ENCODE peak calls at places on chromosomes 6 and 20, in five cellular contexts. One of them, this sample, is unnamed.

GRCh38 chr6:149925253-149925973 is 2.5 kb upstream of the RAET1G start:
- DNase-seq in H1: no peak
- DNase-seq in H9: no peak
- DNase-seq in IMR-90: no peak
- DNase-seq in neuronal stem cell: no peak
- DNase-seq in this sample: no peak

GRCh38 chr6:163438940-163439335 is 24.4 kb downstream of the QKI start:
- DNase-seq in neuronal stem cell: no peak
- DNase-seq in H1: no peak
- DNase-seq in H9: no peak
- DNase-seq in IMR-90: no peak
- DNase-seq in this sample: no peak

GRCh38 chr6:168155193-168155592 is 76.2 kb upstream of the FRMD1 start:
- DNase-seq in H1: no peak
- DNase-seq in H9: no peak
- DNase-seq in IMR-90: peak; percentile 67
- DNase-seq in neuronal stem cell: no peak
- DNase-seq in this sample: no peak

GRCh38 chr6:104656235-104656634 is 203.5 kb downstream of the HACE1 start:
- DNase-seq in neuronal stem cell: no peak
- DNase-seq in H9: no peak
- DNase-seq in IMR-90: no peak
- DNase-seq in H1: no peak
- DNase-seq in this sample: no peak

GRCh38 chr6:107800564-107801164 is 23.4 kb downstream of the SCML4 start:
- DNase-seq in H1: no peak
- DNase-seq in H9: no peak
- DNase-seq in neuronal stem cell: no peak
- DNase-seq in IMR-90: no peak
- DNase-seq in this sample: peak; percentile 44

GRCh38 chr6:153172815-153173214 is 41.7 kb upstream of the RGS17 start:
- DNase-seq in neuronal stem cell: no peak
- DNase-seq in IMR-90: no peak
- DNase-seq in H9: no peak
- DNase-seq in H1: no peak
- DNase-seq in this sample: no peak

GRCh38 chr6:31763617-31763940 is 1.1 kb downstream of the SAPCD1 start:
- DNase-seq in H9: peak; percentile 55
- DNase-seq in H1: no peak
- DNase-seq in IMR-90: peak; percentile 21
- DNase-seq in neuronal stem cell: peak; percentile 71
- DNase-seq in this sample: peak; percentile 95

GRCh38 chr6:14270925-14271791 is 153.6 kb downstream of the CD83 start:
- DNase-seq in IMR-90: peak; percentile 74
- DNase-seq in H1: no peak
- DNase-seq in neuronal stem cell: no peak
- DNase-seq in H9: no peak
- DNase-seq in this sample: no peak

GRCh38 chr6:113994934-113995342 is 24.0 kb upstream of the HDAC2 start:
- DNase-seq in IMR-90: peak; percentile 93
- DNase-seq in H1: no peak
- DNase-seq in H9: peak; percentile 68
- DNase-seq in neuronal stem cell: peak; percentile 48
- DNase-seq in this sample: peak; percentile 96

GRCh38 chr6:159229526-159229925 is 60.3 kb downstream of the FNDC1 start:
- DNase-seq in H9: no peak
- DNase-seq in H1: no peak
- DNase-seq in IMR-90: no peak
- DNase-seq in neuronal stem cell: no peak
- DNase-seq in this sample: no peak

GRCh38 chr6:13767121-13767794 is 47.1 kb downstream of the MCUR1 start:
- DNase-seq in IMR-90: peak; percentile 44
- DNase-seq in H1: no peak
- DNase-seq in H9: peak; percentile 50
- DNase-seq in neuronal stem cell: no peak
- DNase-seq in this sample: peak; percentile 35

GRCh38 chr6:78492351-78493010 is 374.9 kb upstream of the IRAK1BP1 start:
- DNase-seq in H9: no peak
- DNase-seq in neuronal stem cell: no peak
- DNase-seq in H1: no peak
- DNase-seq in IMR-90: peak; percentile 43
- DNase-seq in this sample: no peak

GRCh38 chr6:15433517-15433874 is 187.6 kb downstream of the JARID2 start:
- DNase-seq in neuronal stem cell: no peak
- DNase-seq in IMR-90: no peak
- DNase-seq in H9: peak; percentile 8
- DNase-seq in H1: no peak
- DNase-seq in this sample: no peak

GRCh38 chr6:116287668-116288282 is 8.0 kb upstream of the TSPYL1 start:
- DNase-seq in H1: no peak
- DNase-seq in IMR-90: peak; percentile 74
- DNase-seq in neuronal stem cell: peak; percentile 46
- DNase-seq in H9: no peak
- DNase-seq in this sample: peak; percentile 71

GRCh38 chr20:41570552-41570951 is 47.6 kb downstream of the CHD6 start:
- DNase-seq in IMR-90: peak; percentile 28
- DNase-seq in H9: no peak
- DNase-seq in neuronal stem cell: no peak
- DNase-seq in H1: no peak
- DNase-seq in this sample: no peak

GRCh38 chr6:148595550-148595949 is 151.3 kb upstream of the UST start:
- DNase-seq in neuronal stem cell: no peak
- DNase-seq in H9: no peak
- DNase-seq in H1: no peak
- DNase-seq in IMR-90: no peak
- DNase-seq in this sample: no peak

GRCh38 chr20:25057234-25058050 is 497 bp downstream of the ACSS1 start:
- DNase-seq in H1: no peak
- DNase-seq in H9: no peak
- DNase-seq in IMR-90: peak; percentile 19
- DNase-seq in neuronal stem cell: no peak
- DNase-seq in this sample: peak; percentile 25

GRCh38 chr20:62117658-62118057 is 4.6 kb upstream of the LSM14B start:
- DNase-seq in H9: no peak
- DNase-seq in neuronal stem cell: no peak
- DNase-seq in IMR-90: no peak
- DNase-seq in H1: no peak
- DNase-seq in this sample: no peak

GRCh38 chr20:46093531-46093930 is 3.8 kb upstream of the NCOA5 start:
- DNase-seq in H9: no peak
- DNase-seq in H1: no peak
- DNase-seq in IMR-90: no peak
- DNase-seq in neuronal stem cell: no peak
- DNase-seq in this sample: no peak

GRCh38 chr6:31031095-31031494 is 20.8 kb downstream of the MUC22 start:
- DNase-seq in neuronal stem cell: no peak
- DNase-seq in H9: no peak
- DNase-seq in H1: no peak
- DNase-seq in IMR-90: no peak
- DNase-seq in this sample: no peak

GRCh38 chr6:157217894-157218370 is 105.4 kb downstream of the TMEM242 start:
- DNase-seq in H1: no peak
- DNase-seq in neuronal stem cell: no peak
- DNase-seq in H9: no peak
- DNase-seq in IMR-90: no peak
- DNase-seq in this sample: no peak

GRCh38 chr6:95923518-95923917 is 92.3 kb upstream of the FUT9 start:
- DNase-seq in IMR-90: no peak
- DNase-seq in neuronal stem cell: no peak
- DNase-seq in H1: no peak
- DNase-seq in H9: peak; percentile 39
- DNase-seq in this sample: peak; percentile 44

GRCh38 chr6:6368684-6369052 is 48.2 kb upstream of the F13A1 start:
- DNase-seq in neuronal stem cell: no peak
- DNase-seq in IMR-90: no peak
- DNase-seq in H1: no peak
- DNase-seq in H9: no peak
- DNase-seq in this sample: no peak

GRCh38 chr20:24045621-24046020 is 57.0 kb upstream of the GGTLC1 start:
- DNase-seq in neuronal stem cell: no peak
- DNase-seq in H9: no peak
- DNase-seq in IMR-90: no peak
- DNase-seq in H1: no peak
- DNase-seq in this sample: peak; percentile 77

GRCh38 chr6:155333414-155333813 is 19.1 kb upstream of the TFB1M start:
- DNase-seq in IMR-90: no peak
- DNase-seq in H9: no peak
- DNase-seq in neuronal stem cell: no peak
- DNase-seq in H1: no peak
- DNase-seq in this sample: no peak

GRCh38 chr6:127136786-127137185 is 18.3 kb downstream of the RSPO3 start:
- DNase-seq in H1: no peak
- DNase-seq in IMR-90: no peak
- DNase-seq in H9: no peak
- DNase-seq in neuronal stem cell: no peak
- DNase-seq in this sample: no peak

GRCh38 chr6:139778688-139779087 is 404.2 kb upstream of the CITED2 start:
- DNase-seq in IMR-90: peak; percentile 60
- DNase-seq in H9: no peak
- DNase-seq in neuronal stem cell: no peak
- DNase-seq in H1: no peak
- DNase-seq in this sample: no peak

GRCh38 chr20:57654363-57654997 is 34.3 kb upstream of the ZBP1 start:
- DNase-seq in H1: peak; percentile 53
- DNase-seq in H9: peak; percentile 76
- DNase-seq in neuronal stem cell: peak; percentile 42
- DNase-seq in IMR-90: peak; percentile 55
- DNase-seq in this sample: peak; percentile 80

GRCh38 chr20:18414140-18414539 is 52.7 kb downstream of the DZANK1 start:
- DNase-seq in H1: no peak
- DNase-seq in neuronal stem cell: no peak
- DNase-seq in H9: no peak
- DNase-seq in IMR-90: no peak
- DNase-seq in this sample: no peak
- H2AK5ac ChIP-seq in H1: no peak overlapping the region
- H2AK5ac ChIP-seq in neuronal stem cell: no peak overlapping the region
- H2AK5ac ChIP-seq in H9: no peak overlapping the region
- H2AK5ac ChIP-seq in IMR-90: no peak overlapping the region
- H2AK5ac ChIP-seq in this sample: no peak overlapping the region

GRCh38 chr6:53044071-53044470 is 21.1 kb upstream of the FBXO9 start:
- DNase-seq in neuronal stem cell: no peak
- DNase-seq in H9: peak; percentile 60
- DNase-seq in H1: no peak
- DNase-seq in IMR-90: peak; percentile 72
- DNase-seq in this sample: peak; percentile 88

GRCh38 chr6:53044572-53044971 is 20.6 kb upstream of the FBXO9 start:
- DNase-seq in neuronal stem cell: no peak
- DNase-seq in H1: no peak
- DNase-seq in IMR-90: no peak
- DNase-seq in H9: no peak
- DNase-seq in this sample: peak; percentile 36

GRCh38 chr6:53042112-53042511 is 23.1 kb upstream of the FBXO9 start:
- DNase-seq in H9: no peak
- DNase-seq in neuronal stem cell: no peak
- DNase-seq in H1: no peak
- DNase-seq in IMR-90: peak; percentile 95
- DNase-seq in this sample: no peak

GRCh38 chr6:53041356-53041755 is 23.8 kb upstream of the FBXO9 start:
- DNase-seq in H9: no peak
- DNase-seq in neuronal stem cell: no peak
- DNase-seq in IMR-90: peak; percentile 74
- DNase-seq in H1: no peak
- DNase-seq in this sample: no peak

DNA sequence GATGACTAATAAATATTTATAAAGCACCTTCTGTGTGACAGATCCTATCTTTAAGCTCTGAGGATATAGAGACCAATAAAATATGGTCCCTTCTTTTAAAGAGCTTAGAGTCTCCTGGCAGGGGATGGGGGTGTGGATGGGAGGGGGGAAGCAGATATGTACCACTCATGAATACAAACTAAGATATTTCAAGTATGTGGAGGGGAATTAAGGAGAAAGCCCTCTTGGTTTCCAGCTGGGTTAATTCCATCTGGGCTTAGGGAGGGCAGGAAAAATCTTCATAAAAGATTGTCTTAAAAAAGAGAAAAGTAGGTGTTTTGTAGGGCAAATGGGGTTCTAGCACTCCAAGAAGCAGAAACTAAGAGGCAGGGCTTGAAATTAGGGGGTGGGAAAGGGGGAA is 21.6 kb upstream of the FBXO9 start:
- DNase-seq in H1: no peak
- DNase-seq in H9: no peak
- DNase-seq in IMR-90: peak; percentile 46
- DNase-seq in neuronal stem cell: no peak
- DNase-seq in this sample: peak; percentile 87
- H2AK5ac ChIP-seq in H1: no peak overlapping the region
- H2AK5ac ChIP-seq in H9: no peak overlapping the region
- H2AK5ac ChIP-seq in IMR-90: no peak overlapping the region
- H2AK5ac ChIP-seq in neuronal stem cell: no peak overlapping the region
- H2AK5ac ChIP-seq in this sample: no peak overlapping the region

GRCh38 chr6:33420493-33421343 is 853 bp downstream of the SYNGAP1 start:
- DNase-seq in neuronal stem cell: no peak
- DNase-seq in H9: no peak
- DNase-seq in H1: no peak
- DNase-seq in IMR-90: no peak
- DNase-seq in this sample: peak; percentile 33
- H2AK5ac ChIP-seq in neuronal stem cell: no peak overlapping the region
- H2AK5ac ChIP-seq in H9: no peak overlapping the region
- H2AK5ac ChIP-seq in H1: peak overlapping the region; percentile 29
- H2AK5ac ChIP-seq in IMR-90: peak overlapping the region; percentile 50
- H2AK5ac ChIP-seq in this sample: no peak overlapping the region

DNA sequence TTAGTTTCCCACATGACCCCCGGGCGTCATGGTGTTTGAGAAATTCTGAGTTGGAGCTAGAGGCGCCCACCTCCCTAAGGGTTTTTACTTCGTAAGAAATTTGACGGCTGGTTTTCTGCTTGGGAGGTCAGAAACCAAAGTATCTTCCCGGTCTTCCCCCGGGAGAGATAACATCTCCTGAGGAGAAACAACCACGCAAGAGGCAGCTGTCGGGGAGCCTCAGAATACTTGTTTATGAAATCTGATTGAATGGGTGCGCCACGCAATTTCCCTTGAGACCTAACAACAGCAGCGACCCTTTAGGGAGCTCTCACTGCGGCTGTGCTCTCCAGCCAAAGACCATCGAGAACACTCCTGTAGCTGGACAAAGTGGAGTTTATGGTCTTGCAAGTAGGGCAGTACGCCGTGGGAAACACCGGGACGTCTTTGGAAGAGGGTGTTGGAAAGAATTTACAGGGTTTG is 588 bp upstream of the EIF2S2 start:
- DNase-seq in IMR-90: peak; percentile 31
- DNase-seq in neuronal stem cell: no peak
- DNase-seq in H1: no peak
- DNase-seq in H9: peak; percentile 36
- DNase-seq in this sample: peak; percentile 56
- H2AK5ac ChIP-seq in IMR-90: no peak overlapping the region
- H2AK5ac ChIP-seq in neuronal stem cell: no peak overlapping the region
- H2AK5ac ChIP-seq in H1: no peak overlapping the region
- H2AK5ac ChIP-seq in H9: no peak overlapping the region
- H2AK5ac ChIP-seq in this sample: no peak overlapping the region

GRCh38 chr20:1371830-1372539 is 20.9 kb downstream of the FKBP1A start:
- DNase-seq in IMR-90: no peak
- DNase-seq in neuronal stem cell: no peak
- DNase-seq in H9: no peak
- DNase-seq in H1: no peak
- DNase-seq in this sample: no peak
- H2AK5ac ChIP-seq in IMR-90: no peak overlapping the region
- H2AK5ac ChIP-seq in neuronal stem cell: no peak overlapping the region
- H2AK5ac ChIP-seq in H9: no peak overlapping the region
- H2AK5ac ChIP-seq in H1: no peak overlapping the region
- H2AK5ac ChIP-seq in this sample: no peak overlapping the region

GRCh38 chr20:47353224-47353696 is 3.2 kb downstream of the ZMYND8 start:
- DNase-seq in H9: no peak
- DNase-seq in IMR-90: no peak
- DNase-seq in H1: no peak
- DNase-seq in neuronal stem cell: no peak
- DNase-seq in this sample: no peak
- H2AK5ac ChIP-seq in H9: no peak overlapping the region
- H2AK5ac ChIP-seq in IMR-90: peak overlapping the region; percentile 82
- H2AK5ac ChIP-seq in H1: no peak overlapping the region
- H2AK5ac ChIP-seq in neuronal stem cell: no peak overlapping the region
- H2AK5ac ChIP-seq in this sample: no peak overlapping the region